ENCODE peak calls at places on chromosome 18, in four cellular contexts. O is hepatocyte, K is astrocyte, A is PC-3. D is an unnamed sample.

GRCh38 chr18:63155169-63155852 is 164.3 kb downstream of the BCL2 start:
- DNase-seq in O (peak; percentile 71), K (no peak), A (peak; percentile 55), D (no peak)

GRCh38 chr18:79614211-79615028 is 65.2 kb upstream of the CTDP1 start:
- DNase-seq in O (no peak), K (no peak), A (no peak), D (no peak)

GRCh38 chr18:61001138-61001537 is 332.1 kb upstream of the CDH20 start:
- DNase-seq in O (no peak), K (no peak), A (no peak), D (peak; percentile 37)

GRCh38 chr18:43970656-43971055 is 693.4 kb upstream of the SYT4 start:
- DNase-seq in O (no peak), K (peak; percentile 18), A (peak; percentile 55), D (no peak)

GRCh38 chr18:55509631-55510372 is 78.2 kb downstream of the TCF4 start:
- DNase-seq in O (no peak), K (peak; percentile 98), A (peak; percentile 72), D (peak; percentile 72)

GRCh38 chr18:50707841-50708240 is 112.0 kb downstream of the MRO start:
- DNase-seq in O (no peak), K (no peak), A (no peak), D (no peak)

GRCh38 chr18:68714356-68714706 is 577 bp downstream of the TMX3 start:
- DNase-seq in O (peak; percentile 29), K (no peak), A (no peak), D (peak; percentile 15)

GRCh38 chr18:24530630-24531111 is 70.2 kb downstream of the HRH4 start:
- DNase-seq in O (peak; percentile 64), K (peak; percentile 77), A (peak; percentile 54), D (peak; percentile 14)

GRCh38 chr18:10400534-10400933 is 53.9 kb upstream of the APCDD1 start:
- DNase-seq in O (no peak), K (no peak), A (no peak), D (no peak)

GRCh38 chr18:26185267-26185666 is 41.0 kb upstream of the TAF4B start:
- DNase-seq in O (no peak), K (no peak), A (peak; percentile 48), D (no peak)

GRCh38 chr18:55088000-55088401 is 128.7 kb upstream of the CCDC68 start:
- DNase-seq in O (no peak), K (peak; percentile 49), A (peak; percentile 46), D (no peak)

GRCh38 chr18:23718731-23719130 is 29.5 kb downstream of the LAMA3 start:
- DNase-seq in O (no peak), K (no peak), A (no peak), D (no peak)

GRCh38 chr18:58578835-58579560 is 49.9 kb downstream of the ALPK2 start:
- DNase-seq in O (peak; percentile 50), K (peak; percentile 86), A (peak; percentile 25), D (peak; percentile 90)

GRCh38 chr18:5456577-5457466 is 87.0 kb downstream of the EPB41L3 start:
- DNase-seq in O (peak; percentile 32), K (peak; percentile 29), A (no peak), D (peak; percentile 63)

GRCh38 chr18:63848159-63848558 is 39.3 kb upstream of the SERPINB2 start:
- DNase-seq in O (peak; percentile 65), K (peak; percentile 36), A (peak; percentile 84), D (peak; percentile 58)

GRCh38 chr18:46250084-46250811 is 146.1 kb downstream of the HAUS1 start:
- DNase-seq in O (peak; percentile 75), K (peak; percentile 90), A (peak; percentile 83), D (peak; percentile 92)

GRCh38 chr18:32438173-32438572 is 32.5 kb downstream of the GAREM1 start:
- DNase-seq in O (no peak), K (no peak), A (no peak), D (no peak)

GRCh38 chr18:70454705-70455322 is 166.0 kb downstream of the SOCS6 start:
- DNase-seq in O (peak; percentile 82), K (peak; percentile 39), A (peak; percentile 81), D (peak; percentile 81)

GRCh38 chr18:26051845-26052244 is 38.6 kb downstream of the SS18 start:
- DNase-seq in O (no peak), K (no peak), A (no peak), D (no peak)

GRCh38 chr18:72541871-72542690 is 2.1 kb downstream of the CBLN2 start:
- DNase-seq in O (peak; percentile 18), K (no peak), A (no peak), D (no peak)

GRCh38 chr18:64982414-64983096 is 768.3 kb upstream of the CDH7 start:
- DNase-seq in O (peak; percentile 11), K (no peak), A (no peak), D (no peak)

GRCh38 chr18:10101293-10101701 is 187.5 kb downstream of the VAPA start:
- DNase-seq in O (no peak), K (peak; percentile 47), A (peak; percentile 40), D (peak; percentile 66)

GRCh38 chr18:25005602-25006375 is 346.2 kb downstream of the ZNF521 start:
- DNase-seq in O (peak; percentile 32), K (no peak), A (no peak), D (peak; percentile 78)

GRCh38 chr18:45059695-45060094 is 379.0 kb downstream of the SETBP1 start:
- DNase-seq in O (no peak), K (peak; percentile 82), A (peak; percentile 71), D (peak; percentile 76)

GRCh38 chr18:34650121-34650545 is 60.0 kb upstream of the DTNA start:
- DNase-seq in O (no peak), K (peak; percentile 84), A (peak; percentile 62), D (peak; percentile 87)

GRCh38 chr18:58044370-58045264 is 591 bp downstream of the NEDD4L start:
- DNase-seq in O (peak; percentile 63), K (no peak), A (peak; percentile 35), D (peak; percentile 42)

GRCh38 chr18:26772691-26773090 is 92.8 kb downstream of the AQP4 start:
- DNase-seq in O (no peak), K (no peak), A (no peak), D (no peak)

GRCh38 chr18:50961974-50962373 is 5.9 kb upstream of the ELAC1 start:
- DNase-seq in O (no peak), K (no peak), A (no peak), D (no peak)

GRCh38 chr18:67776929-67777328 is 260.4 kb upstream of the DSEL start:
- DNase-seq in O (peak; percentile 13), K (peak; percentile 14), A (peak; percentile 49), D (peak; percentile 25)

GRCh38 chr18:62991389-62991788 is 276.0 kb downstream of the PHLPP1 start:
- DNase-seq in O (no peak), K (no peak), A (no peak), D (no peak)

GRCh38 chr18:51998711-51999110 is 341.3 kb upstream of the DCC start:
- DNase-seq in O (no peak), K (no peak), A (no peak), D (no peak)

GRCh38 chr18:55268146-55268545 is 308.9 kb upstream of the CCDC68 start:
- DNase-seq in O (no peak), K (peak; percentile 63), A (no peak), D (peak; percentile 67)

GRCh38 chr18:36382854-36383253 is 85.3 kb downstream of the FHOD3 start:
- DNase-seq in O (no peak), K (no peak), A (no peak), D (no peak)

GRCh38 chr18:80244956-80245730 is 2.2 kb downstream of the PARD6G start:
- DNase-seq in O (peak; percentile 2), K (no peak), A (no peak), D (no peak)

GRCh38 chr18:27996792-27997191 is 180.1 kb downstream of the CDH2 start:
- DNase-seq in O (no peak), K (peak; percentile 62), A (peak; percentile 83), D (peak; percentile 56)

GRCh38 chr18:7366597-7366996 is 135.7 kb downstream of the LRRC30 start:
- DNase-seq in O (no peak), K (no peak), A (no peak), D (no peak)

GRCh38 chr18:7370812-7371211 is 139.9 kb downstream of the LRRC30 start:
- DNase-seq in O (peak; percentile 37), K (no peak), A (no peak), D (no peak)

GRCh38 chr18:7369006-7369405 is 138.1 kb downstream of the LRRC30 start:
- DNase-seq in O (no peak), K (no peak), A (no peak), D (no peak)

GRCh38 chr18:7370375-7370774 is 139.5 kb downstream of the LRRC30 start:
- DNase-seq in O (peak; percentile 54), K (no peak), A (no peak), D (no peak)

GRCh38 chr18:7367336-7367735 is 136.4 kb downstream of the LRRC30 start:
- DNase-seq in O (no peak), K (no peak), A (no peak), D (no peak)
- TF ChIP-seq CTCF in O (no peak), K (no peak), A (peak; percentile 27), D (no peak)

DNA sequence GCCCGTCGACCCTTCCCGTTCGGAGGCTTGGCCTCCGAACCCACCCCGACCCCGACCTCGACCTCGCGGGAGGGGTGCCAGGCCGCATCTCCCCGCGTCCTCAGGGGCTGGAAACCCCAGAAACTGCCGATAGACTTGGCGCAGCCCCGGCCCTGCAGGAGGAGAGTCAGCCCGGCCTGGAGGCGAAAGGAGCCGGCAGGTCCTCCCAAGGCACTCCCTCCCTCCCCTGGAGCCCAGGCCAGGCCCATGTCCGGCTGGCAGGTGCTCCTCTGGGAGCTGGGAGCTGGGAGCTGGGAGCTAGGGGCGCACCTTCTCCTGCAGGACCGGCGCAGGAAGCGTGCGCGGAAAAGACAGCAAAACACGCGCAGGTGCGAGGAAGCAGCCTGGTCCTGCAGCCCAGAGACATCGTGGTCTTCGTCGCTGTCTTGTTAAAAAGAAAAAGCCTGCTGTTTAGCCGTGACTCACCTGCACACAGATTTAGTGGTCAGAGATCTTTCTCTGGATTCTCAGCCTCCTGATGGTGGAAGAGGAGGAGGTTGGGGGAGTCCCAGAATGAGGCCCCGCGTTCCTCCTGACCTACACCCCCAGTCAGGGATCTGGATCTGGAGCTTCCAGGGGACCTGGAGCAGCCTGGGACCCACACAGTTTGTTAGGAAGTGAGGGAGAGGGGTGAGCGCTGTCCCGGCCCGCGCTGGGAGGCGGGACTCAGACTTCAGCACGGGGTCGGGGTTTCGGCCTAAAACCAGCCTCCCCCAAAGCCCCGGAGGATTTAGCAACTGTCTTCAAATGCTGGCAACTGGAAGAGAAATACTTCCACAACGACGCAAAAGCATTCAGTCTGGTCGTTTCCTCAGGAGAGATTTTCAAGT is 702 bp upstream of the MBP start:
- DNase-seq in O (peak; percentile 72), K (no peak), A (peak; percentile 45), D (no peak)
- TF ChIP-seq EZH2 in O (no peak), K (no peak), A (no peak), D (peak; percentile 81)

DNA sequence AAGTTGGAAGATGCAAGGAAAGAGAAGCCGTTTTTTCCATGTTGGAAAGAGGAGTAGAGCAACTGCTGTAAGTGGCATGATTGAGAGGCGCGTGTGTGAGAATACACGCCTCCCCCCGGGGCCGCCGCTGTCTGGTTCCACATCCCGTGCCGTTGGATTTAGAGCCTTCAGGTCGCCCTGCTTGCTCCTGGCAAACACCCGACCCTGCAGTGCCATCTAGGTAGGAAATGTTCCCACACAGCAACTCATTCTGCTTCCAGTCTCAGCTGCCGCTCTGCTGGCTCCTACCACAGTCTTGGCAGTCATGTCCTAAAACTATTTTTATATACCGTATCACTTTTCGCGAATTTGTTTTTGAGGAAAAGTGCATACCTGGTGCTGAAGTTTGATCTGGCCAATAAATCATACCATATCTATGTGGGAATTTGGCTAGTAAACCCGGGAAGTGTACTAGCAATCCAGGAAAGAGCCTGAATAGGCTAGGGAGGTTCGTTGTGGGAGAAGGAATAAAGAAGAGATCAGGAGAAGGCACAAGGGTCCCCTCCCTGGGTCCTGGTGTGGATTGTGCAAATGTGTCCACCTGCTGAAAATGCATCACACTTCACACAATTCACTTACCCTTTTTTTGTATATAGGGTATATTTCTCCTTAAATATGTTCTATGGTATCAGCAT is 372.7 kb downstream of the FBXO15 start:
- DNase-seq in O (no peak), K (no peak), A (peak; percentile 80), D (no peak)
- TF ChIP-seq CTCF in O (no peak), K (no peak), A (peak; percentile 68), D (no peak)

GRCh38 chr18:22166070-22166972 is 3.1 kb upstream of the GATA6 start:
- DNase-seq in O (peak; percentile 78), K (no peak), A (no peak), D (peak; percentile 47)
- TF ChIP-seq EZH2 in O (peak; percentile 15), K (no peak), A (no peak), D (no peak)